ENCODE peak calls at places on chromosomes 12 and 14, in nine cellular contexts. T is fibroblast of pulmonary artery, Q is foreskin fibroblast, G is sigmoid colon, W is glutamatergic neuron, V is heart right ventricle, M is WTC11, J is lung, U is heart left ventricle. K is an unnamed sample.

GRCh38 chr14:68337279-68337678 is 455.6 kb downstream of the ZFP36L1 start:
- DNase-seq in M (no peak), W (no peak), G (no peak), T (no peak), V (no peak), U (no peak), Q (no peak), J (no peak), K (no peak)

GRCh38 chr12:6771091-6771495 is 1.2 kb upstream of the LAG3 start:
- DNase-seq in U (no peak), Q (no peak), G (peak; percentile 85), W (no peak), J (no peak), M (no peak), V (no peak), T (peak; percentile 33), K (peak; percentile 47)

GRCh38 chr14:62181591-62181990 is 419.4 kb downstream of the SNAPC1 start:
- DNase-seq in G (no peak), Q (peak; percentile 7), V (no peak), T (no peak), J (no peak), M (no peak), W (no peak), U (no peak), K (no peak)

GRCh38 chr12:103780992-103781391 is 60.0 kb downstream of the NT5DC3 start:
- DNase-seq in W (no peak), V (no peak), U (no peak), J (no peak), Q (no peak), G (no peak), T (no peak), M (no peak), K (no peak)

GRCh38 chr14:92638266-92638665 is 110.2 kb downstream of the LGMN start:
- DNase-seq in T (no peak), W (no peak), G (no peak), M (no peak), V (no peak), J (no peak), U (no peak), Q (no peak), K (no peak)

GRCh38 chr12:120367924-120368788 is 808 bp downstream of the MSI1 start:
- DNase-seq in M (peak; percentile 36), U (no peak), T (no peak), J (no peak), Q (no peak), W (peak; percentile 53), G (no peak), V (peak; percentile 36), K (no peak)

GRCh38 chr12:85155791-85156190 is 119.6 kb downstream of the LRRIQ1 start:
- DNase-seq in G (no peak), V (no peak), T (peak; percentile 42), Q (no peak), M (no peak), U (no peak), J (no peak), W (no peak), K (no peak)

GRCh38 chr12:15982071-15982470 is 70.9 kb downstream of the DERA start:
- DNase-seq in G (no peak), J (no peak), W (no peak), U (no peak), Q (peak; percentile 55), V (no peak), T (peak; percentile 38), M (no peak), K (no peak)

GRCh38 chr14:89206426-89206825 is 210.6 kb downstream of the FOXN3 start:
- DNase-seq in J (no peak), V (no peak), T (no peak), G (no peak), M (no peak), W (no peak), U (no peak), Q (no peak), K (no peak)

GRCh38 chr12:66859751-66860440 is 181.0 kb upstream of the GRIP1 start:
- DNase-seq in V (no peak), U (no peak), W (no peak), Q (no peak), M (no peak), T (no peak), J (no peak), G (no peak), K (no peak)

GRCh38 chr14:91883770-91884169 is 16.4 kb upstream of the TC2N start:
- DNase-seq in M (no peak), W (no peak), Q (no peak), G (peak; percentile 91), J (no peak), V (peak; percentile 39), T (peak; percentile 73), U (peak; percentile 33), K (no peak)

GRCh38 chr12:127389923-127390322 is 877.0 kb upstream of the TMEM132C start:
- DNase-seq in G (no peak), U (no peak), J (no peak), W (no peak), T (peak; percentile 53), V (no peak), Q (peak; percentile 56), M (no peak), K (no peak)

GRCh38 chr12:14828896-14829295 is 14.4 kb downstream of the ART4 start:
- DNase-seq in M (no peak), V (no peak), U (no peak), J (no peak), W (no peak), T (no peak), G (no peak), Q (no peak), K (no peak)

GRCh38 chr12:128120035-128120434 is 146.9 kb upstream of the TMEM132C start:
- DNase-seq in M (no peak), U (no peak), V (no peak), T (no peak), Q (no peak), J (no peak), W (no peak), G (no peak), K (no peak)

GRCh38 chr12:59096246-59096645 is 175.9 kb upstream of the LRIG3 start:
- DNase-seq in J (no peak), Q (no peak), U (no peak), M (no peak), W (no peak), G (no peak), T (no peak), V (no peak), K (no peak)

GRCh38 chr14:89870335-89870734 is 84.2 kb downstream of the EFCAB11 start:
- DNase-seq in U (no peak), M (no peak), G (no peak), V (no peak), W (no peak), Q (no peak), T (no peak), J (no peak), K (no peak)

GRCh38 chr14:99244299-99244959 is 27.6 kb downstream of the BCL11B start:
- DNase-seq in M (no peak), V (no peak), J (no peak), Q (no peak), U (no peak), T (no peak), W (no peak), G (no peak), K (no peak)

GRCh38 chr12:52630104-52630500 is 11.7 kb upstream of the KRT73 start:
- DNase-seq in V (no peak), G (no peak), T (no peak), Q (no peak), M (no peak), J (no peak), U (no peak), W (no peak), K (no peak)

GRCh38 chr14:54828031-54828430 is 74.6 kb downstream of the GCH1 start:
- DNase-seq in W (no peak), Q (no peak), G (no peak), T (no peak), J (no peak), U (no peak), V (no peak), M (no peak), K (no peak)

DNA sequence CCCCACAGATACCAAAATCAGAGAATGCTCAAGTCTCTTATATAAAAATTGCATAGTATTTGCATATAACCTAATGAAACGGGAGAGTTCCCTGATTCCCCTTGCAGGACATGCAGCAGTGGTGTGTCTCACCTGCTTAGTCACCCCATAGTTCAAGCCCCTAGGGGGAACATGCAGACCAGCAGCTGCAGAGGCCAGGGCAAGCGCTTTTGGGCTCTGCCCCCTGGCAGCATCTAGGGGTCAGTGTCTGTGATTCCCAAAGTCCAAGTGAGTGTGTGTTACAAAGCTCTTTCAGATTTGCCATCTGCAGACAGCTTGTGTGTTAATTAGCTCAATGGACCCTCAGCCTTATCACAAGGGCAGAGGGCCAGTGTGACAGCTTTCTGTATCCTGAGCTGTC is 110.1 kb downstream of the DNAI7 start:
- DNase-seq in G (no peak), M (peak; percentile 36), U (no peak), Q (no peak), T (no peak), J (no peak), V (no peak), W (no peak), K (no peak)
- TF ChIP-seq CTCF in G (no peak), M (no peak), U (no peak), Q (no peak), T (no peak), J (no peak), V (no peak), W (no peak), K (no peak)

DNA sequence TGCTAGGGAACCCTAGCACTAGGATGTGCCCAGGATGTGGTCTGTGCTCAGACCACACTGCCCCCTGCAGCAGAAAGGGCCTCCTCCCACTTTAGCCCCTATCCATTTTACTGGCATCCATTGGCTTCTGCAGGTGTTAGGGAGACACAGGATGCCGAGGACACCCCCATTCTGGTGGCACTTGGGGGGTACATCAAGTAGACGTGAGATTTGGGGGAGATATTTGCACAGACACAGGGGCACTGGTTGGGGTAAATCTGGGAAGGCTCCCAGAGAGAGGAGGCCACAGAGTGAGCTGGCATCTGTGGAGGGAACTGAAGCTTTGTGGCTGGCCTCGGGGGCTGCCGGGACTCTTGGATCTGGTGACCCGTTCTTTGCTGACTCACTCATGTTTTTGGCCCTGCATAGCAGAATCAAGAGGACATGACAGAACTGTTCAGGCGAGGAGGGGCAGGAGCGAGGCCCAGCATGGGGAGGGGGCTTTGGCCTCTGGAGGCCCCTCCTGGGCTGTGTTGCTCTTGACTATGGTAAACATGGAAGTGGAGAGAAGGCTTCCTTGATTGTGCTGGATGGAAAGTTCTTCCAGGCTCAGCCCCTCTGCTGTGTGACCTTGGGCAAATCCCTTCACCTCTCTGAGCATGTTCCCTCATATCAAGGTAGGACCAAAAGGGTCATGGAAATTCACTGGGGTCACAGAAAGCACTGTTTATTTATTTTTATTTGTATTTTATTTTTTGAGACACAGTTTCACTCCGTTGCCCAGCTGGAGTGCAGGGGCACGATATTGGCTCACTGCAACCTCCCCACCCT is 1.8 kb downstream of the PLBD2 start:
- DNase-seq in T (no peak), U (no peak), W (no peak), G (no peak), J (no peak), V (no peak), Q (peak; percentile 18), M (no peak), K (no peak)
- TF ChIP-seq CTCF in T (peak; percentile 26), U (no peak), W (peak; percentile 38), G (no peak), J (no peak), V (no peak), Q (peak; percentile 36), M (no peak), K (no peak)

GRCh38 chr12:90010089-90010488 is 301.5 kb upstream of the ATP2B1 start:
- DNase-seq in T (no peak), Q (no peak), W (no peak), J (no peak), M (no peak), U (no peak), V (no peak), G (no peak), K (no peak)
- TF ChIP-seq CTCF in T (no peak), Q (no peak), W (no peak), J (no peak), M (no peak), U (no peak), V (no peak), G (no peak), K (no peak)

GRCh38 chr12:81610955-81611889 is 147.9 kb downstream of the PPFIA2 start:
- DNase-seq in Q (no peak), T (peak; percentile 6), J (no peak), W (no peak), V (no peak), M (peak; percentile 12), U (no peak), G (no peak), K (peak; percentile 9)
- TF ChIP-seq CTCF in Q (no peak), T (peak; percentile 46), J (no peak), W (peak; percentile 23), V (peak; percentile 4), M (no peak), U (peak; percentile 31), G (no peak), K (peak; percentile 27)